ENCODE peak calls at places on chromosomes 4 and X, in nine cellular contexts. Q is SJSA1, W is LHCN-M2, I is Calu3, L is activated gamma-delta T cell treated with Interleukin-2 at 50 U/mL for 16 hours, Z is nephron progenitor cell, K is cerebellum, C is RWPE1, P is breast epithelium. T is an unnamed sample.

GRCh38 chr4:145870155-145871020 is 68.2 kb downstream of the ZNF827 start:
- DNase-seq in Q (no peak), W (no peak), C (no peak), P (no peak), I (no peak), L (no peak), K (no peak), Z (no peak), T (peak)

GRCh38 chr4:168711197-168712120 is 214.6 kb downstream of the PALLD start:
- DNase-seq in Q (no peak), Z (peak), I (no peak), L (no peak), P (no peak), W (peak), C (no peak), K (no peak), T (no peak)

GRCh38 chr4:8732681-8733243 is 138.9 kb downstream of the HMX1 start:
- DNase-seq in I (no peak), P (no peak), L (no peak), W (no peak), C (no peak), K (no peak), Q (no peak), Z (no peak), T (no peak)

GRCh38 chr4:57640391-57641100 is 530.4 kb upstream of the IGFBP7 start:
- DNase-seq in Q (no peak), P (no peak), K (no peak), L (no peak), W (no peak), I (no peak), Z (no peak), C (no peak), T (no peak)

GRCh38 chr4:87657525-87657924 is 7.4 kb downstream of the DMP1 start:
- DNase-seq in L (no peak), I (no peak), W (peak), K (no peak), Q (peak), P (no peak), C (peak), Z (no peak), T (peak)

GRCh38 chrX:40106677-40107290 is 9.0 kb upstream of the BCOR start:
- DNase-seq in K (no peak), P (no peak), C (no peak), Q (peak), W (no peak), Z (no peak), L (no peak), I (no peak), T (no peak)

GRCh38 chr4:42359686-42360085 is 37.6 kb upstream of the SHISA3 start:
- DNase-seq in Z (no peak), I (no peak), P (no peak), K (no peak), L (no peak), Q (no peak), W (no peak), C (no peak), T (no peak)

GRCh38 chr4:168656055-168656660 is 159.3 kb downstream of the PALLD start:
- DNase-seq in I (no peak), P (no peak), Q (no peak), L (no peak), Z (no peak), W (peak), K (no peak), C (peak), T (peak)

GRCh38 chr4:33283818-33284217 is 2563.6 kb downstream of the PCDH7 start:
- DNase-seq in Q (no peak), P (no peak), Z (no peak), C (no peak), I (no peak), L (no peak), K (no peak), W (no peak), T (no peak)

GRCh38 chrX:9682861-9683260 is 82.8 kb downstream of the GPR143 start:
- DNase-seq in I (no peak), Q (no peak), L (no peak), Z (no peak), K (no peak), P (no peak), W (no peak), C (no peak), T (no peak)

GRCh38 chr4:2303686-2304320 is 41.9 kb upstream of the MXD4 start:
- DNase-seq in C (no peak), I (no peak), W (no peak), P (no peak), K (no peak), Q (no peak), L (no peak), Z (no peak), T (no peak)